ENCODE peak calls at places on chromosomes 5 and 9, in five cellular contexts. One of them, this sample, is unnamed. For H3K4me1, the result is how much of the 10 kb centered on the place peaks cover.

GRCh38 chr5:179828756-179829421 is 8.2 kb downstream of the SQSTM1 start:
- DNase-seq in adrenal gland: no peak
- DNase-seq in stomach: no peak
- DNase-seq in heart left ventricle: no peak
- DNase-seq in IMR-90: no peak
- DNase-seq in this sample: no peak

GRCh38 chr9:79480639-79481038 is 91.1 kb upstream of the TLE4 start:
- DNase-seq in adrenal gland: no peak
- DNase-seq in stomach: no peak
- DNase-seq in heart left ventricle: no peak
- DNase-seq in IMR-90: no peak
- DNase-seq in this sample: no peak

GRCh38 chr5:176535101-176535654 is 2.0 kb downstream of the RNF44 start:
- DNase-seq in adrenal gland: peak
- DNase-seq in stomach: no peak
- DNase-seq in heart left ventricle: peak
- DNase-seq in IMR-90: peak
- DNase-seq in this sample: no peak

GRCh38 chr5:168131519-168131918 is 159.9 kb upstream of the WWC1 start:
- DNase-seq in adrenal gland: no peak
- DNase-seq in stomach: no peak
- DNase-seq in heart left ventricle: no peak
- DNase-seq in IMR-90: no peak
- DNase-seq in this sample: no peak

GRCh38 chr5:176781638-176782570 is 28.5 kb upstream of the UNC5A start:
- DNase-seq in adrenal gland: no peak
- DNase-seq in stomach: no peak
- DNase-seq in heart left ventricle: no peak
- DNase-seq in IMR-90: no peak
- DNase-seq in this sample: no peak

GRCh38 chr5:84688566-84688965 is 303.9 kb upstream of the EDIL3 start:
- DNase-seq in adrenal gland: no peak
- DNase-seq in stomach: no peak
- DNase-seq in heart left ventricle: no peak
- DNase-seq in IMR-90: peak
- DNase-seq in this sample: no peak

GRCh38 chr5:113274836-113275414 is 159.9 kb downstream of the TSSK1B start:
- DNase-seq in adrenal gland: no peak
- DNase-seq in stomach: no peak
- DNase-seq in heart left ventricle: no peak
- DNase-seq in IMR-90: no peak
- DNase-seq in this sample: no peak

GRCh38 chr5:159899067-159900049 is 16.9 kb upstream of the ADRA1B start:
- DNase-seq in adrenal gland: no peak
- DNase-seq in stomach: no peak
- DNase-seq in heart left ventricle: no peak
- DNase-seq in IMR-90: peak
- DNase-seq in this sample: no peak

GRCh38 chr9:19441730-19442129 is 32.9 kb downstream of the ACER2 start:
- DNase-seq in adrenal gland: no peak
- DNase-seq in stomach: no peak
- DNase-seq in heart left ventricle: no peak
- DNase-seq in IMR-90: no peak
- DNase-seq in this sample: no peak

GRCh38 chr5:157387683-157388093 is 72.3 kb upstream of the NIPAL4 start:
- DNase-seq in adrenal gland: peak
- DNase-seq in stomach: no peak
- DNase-seq in heart left ventricle: peak
- DNase-seq in IMR-90: peak
- DNase-seq in this sample: peak

GRCh38 chr9:13278368-13279246 is 885 bp downstream of the MPDZ start:
- DNase-seq in adrenal gland: peak
- DNase-seq in stomach: peak
- DNase-seq in heart left ventricle: peak
- DNase-seq in IMR-90: peak
- DNase-seq in this sample: peak

GRCh38 chr9:93183106-93183662 is 755 bp upstream of the WNK2 start:
- DNase-seq in adrenal gland: no peak
- DNase-seq in stomach: no peak
- DNase-seq in heart left ventricle: peak
- DNase-seq in IMR-90: no peak
- DNase-seq in this sample: no peak

GRCh38 chr5:103929310-103930003 is 366.9 kb upstream of the NUDT12 start:
- DNase-seq in adrenal gland: no peak
- DNase-seq in stomach: no peak
- DNase-seq in heart left ventricle: no peak
- DNase-seq in IMR-90: no peak
- DNase-seq in this sample: no peak

GRCh38 chr9:1429328-1429727 is 379.2 kb downstream of the DMRT2 start:
- DNase-seq in adrenal gland: no peak
- DNase-seq in stomach: no peak
- DNase-seq in heart left ventricle: peak
- DNase-seq in IMR-90: no peak
- DNase-seq in this sample: no peak

GRCh38 chr5:57494104-57495098 is 11.8 kb upstream of the ACTBL2 start:
- DNase-seq in adrenal gland: peak
- DNase-seq in stomach: peak
- DNase-seq in heart left ventricle: peak
- DNase-seq in IMR-90: peak
- DNase-seq in this sample: peak

GRCh38 chr5:21807953-21808352 is 1045.2 kb downstream of the CDH12 start:
- DNase-seq in adrenal gland: no peak
- DNase-seq in stomach: no peak
- DNase-seq in heart left ventricle: no peak
- DNase-seq in IMR-90: peak
- DNase-seq in this sample: no peak

GRCh38 chr9:89640801-89641200 is 36.0 kb downstream of the GADD45G start:
- DNase-seq in adrenal gland: no peak
- DNase-seq in stomach: no peak
- DNase-seq in heart left ventricle: no peak
- DNase-seq in IMR-90: no peak
- DNase-seq in this sample: no peak

GRCh38 chr5:81789033-81789432 is 38.1 kb upstream of the SSBP2 start:
- DNase-seq in adrenal gland: peak
- DNase-seq in stomach: no peak
- DNase-seq in heart left ventricle: no peak
- DNase-seq in IMR-90: peak
- DNase-seq in this sample: no peak

GRCh38 chr5:37815913-37816312 is 23.9 kb downstream of the GDNF start:
- DNase-seq in adrenal gland: no peak
- DNase-seq in stomach: no peak
- DNase-seq in heart left ventricle: no peak
- DNase-seq in IMR-90: no peak
- DNase-seq in this sample: no peak

GRCh38 chr5:77560677-77561263 is 68.7 kb upstream of the WDR41 start:
- DNase-seq in adrenal gland: peak
- DNase-seq in stomach: no peak
- DNase-seq in heart left ventricle: no peak
- DNase-seq in IMR-90: peak
- DNase-seq in this sample: no peak

GRCh38 chr5:141664733-141665461 is 13.7 kb upstream of the FCHSD1 start:
- DNase-seq in adrenal gland: peak
- DNase-seq in stomach: peak
- DNase-seq in heart left ventricle: peak
- DNase-seq in IMR-90: peak
- DNase-seq in this sample: peak

GRCh38 chr9:26483991-26484390 is 408.6 kb downstream of the CAAP1 start:
- DNase-seq in adrenal gland: no peak
- DNase-seq in stomach: no peak
- DNase-seq in heart left ventricle: no peak
- DNase-seq in IMR-90: no peak
- DNase-seq in this sample: no peak

GRCh38 chr9:130531670-130532069 is 47.7 kb upstream of the FUBP3 start:
- DNase-seq in adrenal gland: no peak
- DNase-seq in stomach: no peak
- DNase-seq in heart left ventricle: no peak
- DNase-seq in IMR-90: no peak
- DNase-seq in this sample: no peak

GRCh38 chr9:127283917-127284316 is 19.3 kb downstream of the GARNL3 start:
- DNase-seq in adrenal gland: peak
- DNase-seq in stomach: no peak
- DNase-seq in heart left ventricle: no peak
- DNase-seq in IMR-90: peak
- DNase-seq in this sample: no peak

GRCh38 chr5:101783241-101784095 is 512.6 kb downstream of the SLCO4C1 start:
- DNase-seq in adrenal gland: no peak
- DNase-seq in stomach: no peak
- DNase-seq in heart left ventricle: no peak
- DNase-seq in IMR-90: no peak
- DNase-seq in this sample: no peak

GRCh38 chr9:100397867-100398266 is 29.1 kb upstream of the MSANTD3 start:
- DNase-seq in adrenal gland: no peak
- DNase-seq in stomach: no peak
- DNase-seq in heart left ventricle: no peak
- DNase-seq in IMR-90: no peak
- DNase-seq in this sample: no peak

GRCh38 chr9:100714372-100715099 is 136.7 kb downstream of the CAVIN4 start:
- DNase-seq in adrenal gland: peak
- DNase-seq in stomach: peak
- DNase-seq in heart left ventricle: peak
- DNase-seq in IMR-90: peak
- DNase-seq in this sample: no peak

GRCh38 chr5:134088291-134088690 is 26.2 kb upstream of the TCF7 start:
- DNase-seq in adrenal gland: no peak
- DNase-seq in stomach: no peak
- DNase-seq in heart left ventricle: no peak
- DNase-seq in IMR-90: no peak
- DNase-seq in this sample: no peak

GRCh38 chr5:93273176-93273575 is 307.8 kb downstream of the NR2F1-AS1 start:
- DNase-seq in adrenal gland: no peak
- DNase-seq in stomach: no peak
- DNase-seq in heart left ventricle: no peak
- DNase-seq in IMR-90: peak
- DNase-seq in this sample: no peak

GRCh38 chr5:65062684-65063083 is 294.0 kb downstream of the CWC27 start:
- DNase-seq in adrenal gland: peak
- DNase-seq in stomach: no peak
- DNase-seq in heart left ventricle: peak
- DNase-seq in IMR-90: peak
- DNase-seq in this sample: no peak

GRCh38 chr9:14315754-14316573 is 2.0 kb upstream of the NFIB start:
- DNase-seq in adrenal gland: peak
- DNase-seq in stomach: no peak
- DNase-seq in heart left ventricle: peak
- DNase-seq in IMR-90: no peak
- DNase-seq in this sample: peak

GRCh38 chr5:371811-372555 is 50.5 kb downstream of the AHRR start:
- DNase-seq in adrenal gland: no peak
- DNase-seq in stomach: peak
- DNase-seq in heart left ventricle: no peak
- DNase-seq in IMR-90: no peak
- DNase-seq in this sample: no peak

GRCh38 chr9:129995409-129996160 is 47.4 kb downstream of the FNBP1 start:
- DNase-seq in adrenal gland: peak
- DNase-seq in stomach: no peak
- DNase-seq in heart left ventricle: no peak
- DNase-seq in IMR-90: peak
- DNase-seq in this sample: no peak

GRCh38 chr5:113478691-113479090 is 9.6 kb downstream of the MCC start:
- DNase-seq in adrenal gland: no peak
- DNase-seq in stomach: no peak
- DNase-seq in heart left ventricle: no peak
- DNase-seq in IMR-90: no peak
- DNase-seq in this sample: no peak

GRCh38 chr5:157390179-157390923 is 69.7 kb upstream of the NIPAL4 start:
- DNase-seq in adrenal gland: peak
- DNase-seq in stomach: peak
- DNase-seq in heart left ventricle: no peak
- DNase-seq in IMR-90: peak
- DNase-seq in this sample: no peak

GRCh38 chr9:122364117-122364782 is 6.6 kb upstream of the PTGS1 start:
- DNase-seq in adrenal gland: no peak
- DNase-seq in stomach: no peak
- DNase-seq in heart left ventricle: no peak
- DNase-seq in IMR-90: peak
- DNase-seq in this sample: no peak
- TF ChIP-seq POLR2A in adrenal gland: no peak
- TF ChIP-seq POLR2A in stomach: no peak
- TF ChIP-seq POLR2A in heart left ventricle: no peak
- TF ChIP-seq POLR2A in IMR-90: no peak
- TF ChIP-seq POLR2A in this sample: no peak

GRCh38 chr9:133560944-133561343 is 26.4 kb downstream of the ADAMTSL2 start:
- DNase-seq in adrenal gland: no peak
- DNase-seq in stomach: no peak
- DNase-seq in heart left ventricle: no peak
- DNase-seq in IMR-90: no peak
- DNase-seq in this sample: no peak
- H3K4me1 ChIP-seq in adrenal gland: under half
- H3K4me1 ChIP-seq in stomach: under half
- H3K4me1 ChIP-seq in heart left ventricle: under half
- H3K4me1 ChIP-seq in IMR-90: under half
- H3K4me1 ChIP-seq in this sample: under half

GRCh38 chr5:10747678-10748622 is 13.1 kb downstream of the DAP start:
- DNase-seq in adrenal gland: no peak
- DNase-seq in stomach: no peak
- DNase-seq in heart left ventricle: no peak
- DNase-seq in IMR-90: no peak
- DNase-seq in this sample: no peak

GRCh38 chr5:10741661-10742060 is 19.4 kb downstream of the DAP start:
- DNase-seq in adrenal gland: no peak
- DNase-seq in stomach: no peak
- DNase-seq in heart left ventricle: no peak
- DNase-seq in IMR-90: no peak
- DNase-seq in this sample: no peak

GRCh38 chr5:10744681-10745080 is 16.4 kb downstream of the DAP start:
- DNase-seq in adrenal gland: no peak
- DNase-seq in stomach: no peak
- DNase-seq in heart left ventricle: no peak
- DNase-seq in IMR-90: no peak
- DNase-seq in this sample: no peak

GRCh38 chr5:10746711-10747110 is 14.3 kb downstream of the DAP start:
- DNase-seq in adrenal gland: peak
- DNase-seq in stomach: peak
- DNase-seq in heart left ventricle: no peak
- DNase-seq in IMR-90: no peak
- DNase-seq in this sample: no peak

DNA sequence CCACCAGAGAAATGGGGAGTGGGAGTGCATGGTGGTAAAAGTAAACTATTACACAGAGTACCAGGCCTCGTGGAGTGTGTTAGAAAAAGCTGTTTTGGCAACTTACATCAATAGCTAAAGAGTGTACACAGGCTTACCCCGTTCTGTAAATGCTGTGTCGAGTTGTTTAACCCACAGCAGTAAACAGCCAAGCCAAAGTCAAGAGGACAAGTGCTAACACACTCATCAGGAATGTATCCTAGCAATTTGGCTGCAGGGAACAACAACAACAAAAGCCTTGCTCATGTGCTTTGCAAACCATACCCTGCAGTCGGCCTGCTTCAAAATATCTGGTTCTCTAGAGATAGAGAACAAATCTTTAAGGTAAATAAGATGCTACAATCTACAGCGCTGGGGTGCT is 15.9 kb downstream of the DAP start:
- DNase-seq in adrenal gland: no peak
- DNase-seq in stomach: no peak
- DNase-seq in heart left ventricle: no peak
- DNase-seq in IMR-90: peak
- DNase-seq in this sample: no peak
- H3K4me3 ChIP-seq in adrenal gland: no peak
- H3K4me3 ChIP-seq in stomach: no peak
- H3K4me3 ChIP-seq in heart left ventricle: no peak
- H3K4me3 ChIP-seq in IMR-90: no peak
- H3K4me3 ChIP-seq in this sample: no peak

GRCh38 chr9:128742401-128742800 is 18.5 kb upstream of the ZDHHC12 start:
- DNase-seq in adrenal gland: no peak
- DNase-seq in stomach: no peak
- DNase-seq in heart left ventricle: no peak
- DNase-seq in IMR-90: no peak
- DNase-seq in this sample: no peak
- TF ChIP-seq POLR2A in adrenal gland: no peak
- TF ChIP-seq POLR2A in stomach: no peak
- TF ChIP-seq POLR2A in heart left ventricle: no peak
- TF ChIP-seq POLR2A in IMR-90: no peak
- TF ChIP-seq POLR2A in this sample: no peak

This sample was measured in ovary.